ENCODE peak calls at places on chromosomes 2 and 18, in nine cellular contexts. D is H1, O is mesothelial cell of epicardium, S is body of pancreas, X is AG09319, Q is tibial nerve, P is kidney epithelial cell, L is PC-9, R is psoas muscle. H is an unnamed sample.

GRCh38 chr2:81706856-81707255 is 1402.3 kb upstream of the LRRTM1 start:
- DNase-seq in D (no peak), O (no peak), S (no peak), X (no peak), Q (no peak), P (no peak), L (no peak), R (no peak), H (no peak)

GRCh38 chr2:24821433-24821891 is 28.2 kb downstream of the CENPO start:
- DNase-seq in D (peak), O (no peak), S (no peak), X (no peak), Q (no peak), P (no peak), L (no peak), R (no peak), H (no peak)

GRCh38 chr18:57434536-57435494 is at the start of gene ONECUT2:
- DNase-seq in D (peak), O (peak), S (peak), X (peak), Q (peak), P (peak), L (peak), R (peak), H (peak)

GRCh38 chr2:197846789-197847188 is 42.4 kb downstream of the PLCL1 start:
- DNase-seq in D (no peak), O (no peak), S (no peak), X (no peak), Q (no peak), P (no peak), L (no peak), R (no peak), H (no peak)

GRCh38 chr2:207937253-207937652 is 88.1 kb downstream of the PLEKHM3 start:
- DNase-seq in D (no peak), O (no peak), S (no peak), X (no peak), Q (no peak), P (no peak), L (no peak), R (no peak), H (no peak)

GRCh38 chr18:34794346-34794745 is 84.2 kb downstream of the DTNA start:
- DNase-seq in D (no peak), O (no peak), S (no peak), X (no peak), Q (no peak), P (no peak), L (no peak), R (no peak), H (no peak)

GRCh38 chr18:10353791-10354190 is 100.6 kb upstream of the APCDD1 start:
- DNase-seq in D (no peak), O (no peak), S (no peak), X (peak), Q (no peak), P (no peak), L (no peak), R (no peak), H (peak)

GRCh38 chr2:86413296-86414085 is 27.7 kb upstream of the KDM3A start:
- DNase-seq in D (no peak), O (no peak), S (no peak), X (no peak), Q (no peak), P (no peak), L (no peak), R (no peak), H (no peak)

GRCh38 chr18:36066001-36066400 is 1.4 kb downstream of the RPRD1A start:
- DNase-seq in D (no peak), O (no peak), S (no peak), X (no peak), Q (no peak), P (no peak), L (no peak), R (no peak), H (peak)

GRCh38 chr2:191631754-191632153 is 46.2 kb upstream of the NABP1 start:
- DNase-seq in D (no peak), O (peak), S (no peak), X (no peak), Q (no peak), P (no peak), L (peak), R (no peak), H (peak)

GRCh38 chr2:43484323-43484930 is 111.4 kb downstream of the THADA start:
- DNase-seq in D (no peak), O (no peak), S (no peak), X (no peak), Q (no peak), P (peak), L (no peak), R (no peak), H (peak)

GRCh38 chr18:5073026-5073944 is 123.8 kb downstream of the AKAIN1 start:
- DNase-seq in D (peak), O (no peak), S (no peak), X (no peak), Q (no peak), P (no peak), L (no peak), R (no peak), H (peak)

GRCh38 chr18:400466-400865 is 100.0 kb downstream of the COLEC12 start:
- DNase-seq in D (no peak), O (no peak), S (no peak), X (peak), Q (no peak), P (no peak), L (no peak), R (no peak), H (peak)

GRCh38 chr2:116133563-116133962 is 1680.9 kb upstream of the DDX18 start:
- DNase-seq in D (no peak), O (no peak), S (no peak), X (no peak), Q (no peak), P (no peak), L (no peak), R (no peak), H (no peak)

GRCh38 chr18:24987271-24987932 is 364.6 kb downstream of the ZNF521 start:
- DNase-seq in D (no peak), O (no peak), S (no peak), X (peak), Q (peak), P (no peak), L (no peak), R (peak), H (no peak)

GRCh38 chr2:186325827-186326535 is 160.1 kb upstream of the ZC3H15 start:
- DNase-seq in D (no peak), O (no peak), S (no peak), X (no peak), Q (no peak), P (no peak), L (peak), R (no peak), H (no peak)

GRCh38 chr2:152664725-152665124 is 52.5 kb downstream of the PRPF40A start:
- DNase-seq in D (no peak), O (no peak), S (no peak), X (no peak), Q (no peak), P (no peak), L (no peak), R (no peak), H (no peak)

GRCh38 chr2:20483496-20483895 is 36.6 kb downstream of the RHOB start:
- DNase-seq in D (no peak), O (no peak), S (no peak), X (no peak), Q (peak), P (no peak), L (no peak), R (peak), H (no peak)

GRCh38 chr18:54140641-54141040 is 83.8 kb downstream of the MBD2 start:
- DNase-seq in D (no peak), O (no peak), S (no peak), X (no peak), Q (no peak), P (no peak), L (no peak), R (no peak), H (peak)

GRCh38 chr2:176193048-176193447 is 4.6 kb downstream of the HOXD1 start:
- DNase-seq in D (no peak), O (no peak), S (no peak), X (no peak), Q (no peak), P (no peak), L (no peak), R (no peak), H (no peak)

GRCh38 chr2:24820598-24821432 is 27.6 kb downstream of the CENPO start:
- DNase-seq in D (peak), O (no peak), S (no peak), X (no peak), Q (no peak), P (no peak), L (no peak), R (no peak), H (no peak)

GRCh38 chr2:217920879-217921603 is 81.8 kb downstream of the TNS1 start:
- DNase-seq in D (no peak), O (no peak), S (peak), X (no peak), Q (no peak), P (no peak), L (no peak), R (peak), H (no peak)

GRCh38 chr18:3923750-3924149 is 473.8 kb downstream of the TGIF1 start:
- DNase-seq in D (no peak), O (no peak), S (no peak), X (no peak), Q (no peak), P (peak), L (no peak), R (no peak), H (peak)

GRCh38 chr2:176518823-176519222 is 249.6 kb downstream of the MTX2 start:
- DNase-seq in D (peak), O (no peak), S (no peak), X (no peak), Q (no peak), P (no peak), L (no peak), R (no peak), H (peak)

GRCh38 chr2:226151157-226151556 is 648.5 kb downstream of the IRS1 start:
- DNase-seq in D (no peak), O (no peak), S (no peak), X (no peak), Q (no peak), P (no peak), L (no peak), R (no peak), H (no peak)

GRCh38 chr2:16685340-16685715 is 19.7 kb upstream of the CYRIA start:
- DNase-seq in D (no peak), O (no peak), S (no peak), X (no peak), Q (no peak), P (no peak), L (no peak), R (no peak), H (no peak)

GRCh38 chr2:178392215-178392614 is 58.8 kb downstream of the PRKRA start:
- DNase-seq in D (no peak), O (no peak), S (no peak), X (no peak), Q (no peak), P (no peak), L (no peak), R (no peak), H (peak)

GRCh38 chr2:152415231-152415642 is 80.3 kb downstream of the FMNL2 start:
- DNase-seq in D (no peak), O (no peak), S (peak), X (no peak), Q (no peak), P (no peak), L (peak), R (no peak), H (no peak)

GRCh38 chr2:54267577-54267976 is 11.5 kb upstream of the TSPYL6 start:
- DNase-seq in D (no peak), O (no peak), S (no peak), X (no peak), Q (no peak), P (no peak), L (no peak), R (no peak), H (no peak)

GRCh38 chr2:33512112-33512511 is 35.7 kb downstream of the RASGRP3 start:
- DNase-seq in D (no peak), O (no peak), S (no peak), X (no peak), Q (no peak), P (no peak), L (no peak), R (no peak), H (no peak)

GRCh38 chr2:9663008-9663879 is 32.4 kb upstream of the YWHAQ start:
- DNase-seq in D (no peak), O (no peak), S (no peak), X (no peak), Q (no peak), P (no peak), L (no peak), R (no peak), H (no peak)

GRCh38 chr2:188734688-188735087 is 239.5 kb upstream of the COL3A1 start:
- DNase-seq in D (no peak), O (no peak), S (no peak), X (no peak), Q (no peak), P (no peak), L (no peak), R (no peak), H (no peak)

GRCh38 chr18:79383388-79384056 is 12.2 kb upstream of the NFATC1 start:
- DNase-seq in D (no peak), O (no peak), S (no peak), X (no peak), Q (no peak), P (no peak), L (no peak), R (peak), H (no peak)

GRCh38 chr18:48942554-48943261 is 8.1 kb downstream of the SMAD7 start:
- DNase-seq in D (no peak), O (no peak), S (peak), X (no peak), Q (no peak), P (peak), L (peak), R (no peak), H (peak)

GRCh38 chr2:234479465-234479864 is 17.4 kb downstream of the ARL4C start:
- DNase-seq in D (no peak), O (no peak), S (no peak), X (no peak), Q (no peak), P (no peak), L (no peak), R (no peak), H (no peak)

GRCh38 chr18:49628993-49629795 is 67.3 kb downstream of the LIPG start:
- DNase-seq in D (no peak), O (no peak), S (peak), X (no peak), Q (no peak), P (no peak), L (no peak), R (peak), H (no peak)

GRCh38 chr2:128734521-128735295 is 416.0 kb upstream of the HS6ST1 start:
- DNase-seq in D (peak), O (no peak), S (no peak), X (no peak), Q (no peak), P (no peak), L (no peak), R (no peak), H (no peak)

GRCh38 chr18:80167947-80168745 is 59.1 kb downstream of the ADNP2 start:
- DNase-seq in D (no peak), O (no peak), S (no peak), X (no peak), Q (no peak), P (no peak), L (no peak), R (no peak), H (no peak)

GRCh38 chr2:222133897-222134296 is 164.9 kb downstream of the PAX3 start:
- DNase-seq in D (no peak), O (no peak), S (no peak), X (no peak), Q (no peak), P (no peak), L (no peak), R (no peak), H (no peak)

GRCh38 chr2:236236559-236237450 is 27.4 kb downstream of the ASB18 start:
- DNase-seq in D (peak), O (no peak), S (no peak), X (no peak), Q (no peak), P (no peak), L (no peak), R (no peak), H (no peak)
- TF ChIP-seq CTCF in D (no peak), O (no peak), S (no peak), X (no peak), Q (no peak), P (no peak), L (no peak), R (peak), H (no peak)

GRCh38 chr2:170885130-170885791 is 43.8 kb upstream of the GORASP2 start:
- DNase-seq in D (no peak), O (no peak), S (no peak), X (no peak), Q (no peak), P (no peak), L (no peak), R (no peak), H (peak)
- TF ChIP-seq CTCF in D (peak), O (no peak), S (no peak), X (no peak), Q (no peak), P (no peak), L (no peak), R (no peak), H (peak)

GRCh38 chr2:1556286-1556685 is 143.0 kb downstream of the TPO start:
- DNase-seq in D (no peak), O (no peak), S (no peak), X (no peak), Q (no peak), P (no peak), L (no peak), R (no peak), H (no peak)
- TF ChIP-seq CTCF in D (no peak), O (no peak), S (no peak), X (no peak), Q (no peak), P (no peak), L (no peak), R (no peak), H (no peak)

DNA sequence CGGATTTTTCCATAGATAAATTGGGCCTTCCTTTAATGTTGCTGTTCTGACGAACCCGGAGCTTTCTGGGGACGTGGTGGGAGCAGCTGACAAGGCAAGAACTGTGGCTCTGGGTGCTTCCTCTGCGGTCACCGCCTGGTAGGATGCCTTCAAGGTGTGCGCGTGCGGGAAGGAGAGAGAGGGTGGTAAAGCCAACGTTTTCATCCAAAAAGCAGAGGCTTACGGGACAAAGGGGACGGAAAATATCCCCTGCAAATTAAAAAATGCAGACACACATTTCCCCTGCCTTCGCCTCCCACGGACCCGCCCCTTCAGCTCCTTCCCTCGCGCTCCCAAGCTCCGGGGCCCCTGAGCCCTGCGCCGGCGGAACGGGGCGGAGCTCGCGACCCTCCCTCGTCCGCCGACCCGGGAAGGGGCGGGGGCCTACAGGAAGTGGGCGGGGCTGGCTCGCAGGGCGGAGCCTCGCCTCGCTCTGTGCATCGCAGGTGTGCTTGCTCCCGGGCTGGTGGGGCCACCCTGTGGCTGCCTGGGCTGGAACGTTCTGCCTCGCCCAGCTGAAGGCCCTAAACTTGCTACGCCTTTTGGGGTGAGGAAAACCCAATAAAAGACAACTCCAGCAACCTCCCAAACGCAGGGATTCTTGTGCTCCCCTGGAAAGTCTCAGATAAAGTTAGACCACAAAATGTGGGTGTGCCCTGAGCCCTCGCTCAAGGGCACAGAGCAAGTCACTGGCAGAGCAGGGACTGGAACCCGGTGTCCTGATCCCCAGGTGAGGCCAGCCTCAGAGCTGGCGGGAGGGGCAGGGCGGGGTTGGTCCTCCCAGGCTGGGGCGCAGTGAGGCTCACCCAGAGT is 25.4 kb upstream of the SLC66A3 start:
- DNase-seq in D (peak), O (peak), S (peak), X (no peak), Q (no peak), P (no peak), L (peak), R (peak), H (no peak)
- TF ChIP-seq CTCF in D (peak), O (peak), S (peak), X (no peak), Q (peak), P (peak), L (peak), R (peak), H (no peak)

DNA sequence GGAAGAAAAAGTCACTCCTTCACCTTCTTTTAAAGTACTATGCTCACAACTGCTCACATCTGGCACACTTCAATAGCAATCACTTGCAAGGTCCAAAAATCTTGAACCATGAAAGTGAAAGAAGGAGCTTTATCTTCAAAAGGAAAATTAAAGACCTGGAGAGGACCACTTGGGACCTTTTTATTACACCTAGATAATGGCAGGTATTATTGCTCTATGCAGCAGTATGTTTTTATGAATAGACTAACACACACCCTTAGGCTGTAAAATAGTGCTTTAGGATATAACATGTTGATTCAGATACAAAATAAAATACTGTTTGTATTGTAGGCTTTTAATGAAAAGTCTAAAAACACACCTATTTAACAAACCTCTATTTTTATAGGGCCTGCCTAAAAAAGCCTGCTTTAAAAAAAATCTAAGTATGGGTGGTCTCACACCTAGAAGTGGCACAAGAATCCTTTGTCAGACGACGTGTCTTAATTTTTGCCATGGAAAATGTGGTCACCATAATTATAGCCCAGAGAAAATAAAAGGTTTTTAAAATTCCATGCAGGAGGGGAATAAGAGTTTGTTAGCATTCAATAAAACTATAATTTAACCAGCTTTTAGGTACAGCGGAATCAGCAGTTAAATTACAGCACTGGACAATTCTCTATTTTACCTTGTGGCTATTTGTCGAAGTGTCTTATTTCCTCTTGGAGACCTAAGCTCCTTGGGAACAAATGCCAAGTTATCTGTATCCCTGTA is 124.0 kb downstream of the BCL2 start:
- DNase-seq in D (no peak), O (no peak), S (no peak), X (no peak), Q (no peak), P (no peak), L (no peak), R (no peak), H (no peak)
- TF ChIP-seq CTCF in D (no peak), O (no peak), S (no peak), X (no peak), Q (no peak), P (no peak), L (no peak), R (no peak), H (no peak)

GRCh38 chr18:11548940-11549551 is 60.4 kb upstream of the SLC35G4 start:
- DNase-seq in D (no peak), O (no peak), S (no peak), X (no peak), Q (no peak), P (no peak), L (no peak), R (no peak), H (no peak)
- TF ChIP-seq CTCF in D (no peak), O (peak), S (no peak), X (no peak), Q (no peak), P (no peak), L (no peak), R (no peak), H (peak)